ENCODE peak calls at places on chromosomes 5 and 9, in seven cellular contexts. C, P, Q, X, E, L and D are unnamed samples.

GRCh38 chr9:6412572-6413364 is at the start of gene UHRF2:
- DNase-seq in C (peak; percentile 98), P (peak; percentile 99), Q (peak; percentile 99), X (peak; percentile 99), E (peak; percentile 99), L (peak; percentile 99), D (peak; percentile 91)

GRCh38 chr5:72844218-72844603 is 27.8 kb downstream of the TNPO1 start:
- DNase-seq in C (no peak), P (no peak), Q (no peak), X (no peak), E (no peak), L (no peak), D (no peak)

GRCh38 chr9:129145316-129145715 is 32.7 kb downstream of the IER5L start:
- DNase-seq in C (no peak), P (no peak), Q (no peak), X (no peak), E (no peak), L (no peak), D (no peak)

GRCh38 chr9:133889498-133890301 is 102.4 kb downstream of the VAV2 start:
- DNase-seq in C (peak; percentile 37), P (no peak), Q (no peak), X (no peak), E (no peak), L (no peak), D (no peak)

GRCh38 chr5:116626272-116626723 is 51.7 kb upstream of the SEMA6A start:
- DNase-seq in C (peak; percentile 71), P (peak; percentile 83), Q (no peak), X (peak; percentile 72), E (peak; percentile 81), L (peak; percentile 63), D (peak; percentile 79)

GRCh38 chr9:128143409-128144238 is 5.6 kb upstream of the LCN2 start:
- DNase-seq in C (no peak), P (no peak), Q (no peak), X (no peak), E (no peak), L (no peak), D (peak; percentile 66)

GRCh38 chr5:150303070-150303595 is 428 bp upstream of the ARSI start:
- DNase-seq in C (no peak), P (no peak), Q (peak; percentile 66), X (no peak), E (no peak), L (no peak), D (no peak)

GRCh38 chr9:127500399-127500798 is 49.1 kb downstream of the LRSAM1 start:
- DNase-seq in C (no peak), P (no peak), Q (no peak), X (no peak), E (no peak), L (no peak), D (no peak)

GRCh38 chr5:109740329-109740728 is 50.6 kb downstream of the MAN2A1 start:
- DNase-seq in C (peak; percentile 58), P (no peak), Q (peak; percentile 18), X (no peak), E (peak; percentile 61), L (peak; percentile 47), D (peak; percentile 24)

GRCh38 chr5:59760798-59761348 is 132.7 kb downstream of the PDE4D start:
- DNase-seq in C (peak; percentile 85), P (no peak), Q (no peak), X (no peak), E (peak; percentile 78), L (no peak), D (peak; percentile 17)

GRCh38 chr9:36214571-36214970 is 23.9 kb downstream of the CLTA start:
- DNase-seq in C (no peak), P (no peak), Q (no peak), X (no peak), E (no peak), L (no peak), D (no peak)

GRCh38 chr9:37443566-37443965 is 21.1 kb downstream of the GRHPR start:
- DNase-seq in C (no peak), P (no peak), Q (no peak), X (no peak), E (no peak), L (no peak), D (no peak)

GRCh38 chr9:38018964-38019602 is 49.9 kb downstream of the SHB start:
- DNase-seq in C (peak; percentile 25), P (no peak), Q (no peak), X (peak; percentile 64), E (peak; percentile 89), L (peak; percentile 73), D (no peak)

GRCh38 chr5:170430871-170431437 is 41.8 kb upstream of the KCNMB1 start:
- DNase-seq in C (no peak), P (no peak), Q (no peak), X (no peak), E (no peak), L (no peak), D (no peak)

GRCh38 chr9:16147726-16148125 is 594.9 kb downstream of the CCDC171 start:
- DNase-seq in C (no peak), P (no peak), Q (no peak), X (no peak), E (no peak), L (no peak), D (no peak)

GRCh38 chr5:142012792-142013388 is at the start of gene GNPDA1:
- DNase-seq in C (peak; percentile 71), P (peak; percentile 79), Q (peak; percentile 72), X (peak; percentile 77), E (peak; percentile 75), L (peak; percentile 88), D (peak; percentile 89)

GRCh38 chr9:84990416-84990815 is 320.9 kb downstream of the NTRK2 start:
- DNase-seq in C (peak; percentile 98), P (no peak), Q (no peak), X (no peak), E (peak; percentile 71), L (no peak), D (no peak)

GRCh38 chr9:104232781-104233341 is 138.8 kb downstream of the SMC2 start:
- DNase-seq in C (peak; percentile 98), P (no peak), Q (no peak), X (no peak), E (peak; percentile 52), L (no peak), D (no peak)

GRCh38 chr9:108622467-108622866 is 233.3 kb downstream of the ACTL7B start:
- DNase-seq in C (peak; percentile 60), P (no peak), Q (no peak), X (no peak), E (peak; percentile 67), L (no peak), D (no peak)

GRCh38 chr5:2669259-2669658 is 82.2 kb downstream of the IRX2 start:
- DNase-seq in C (no peak), P (no peak), Q (no peak), X (no peak), E (no peak), L (no peak), D (no peak)

GRCh38 chr5:107361945-107362344 is 308.8 kb downstream of the EFNA5 start:
- DNase-seq in C (peak; percentile 88), P (peak; percentile 52), Q (no peak), X (peak; percentile 48), E (no peak), L (no peak), D (peak; percentile 25)

GRCh38 chr5:107365355-107366109 is 305.2 kb downstream of the EFNA5 start:
- DNase-seq in C (no peak), P (no peak), Q (peak; percentile 39), X (no peak), E (peak; percentile 87), L (no peak), D (no peak)

GRCh38 chr5:107364443-107365096 is 306.2 kb downstream of the EFNA5 start:
- DNase-seq in C (no peak), P (no peak), Q (no peak), X (no peak), E (no peak), L (no peak), D (no peak)

GRCh38 chr5:107359033-107359915 is 311.5 kb downstream of the EFNA5 start:
- DNase-seq in C (peak; percentile 19), P (no peak), Q (no peak), X (no peak), E (peak; percentile 45), L (no peak), D (no peak)

DNA sequence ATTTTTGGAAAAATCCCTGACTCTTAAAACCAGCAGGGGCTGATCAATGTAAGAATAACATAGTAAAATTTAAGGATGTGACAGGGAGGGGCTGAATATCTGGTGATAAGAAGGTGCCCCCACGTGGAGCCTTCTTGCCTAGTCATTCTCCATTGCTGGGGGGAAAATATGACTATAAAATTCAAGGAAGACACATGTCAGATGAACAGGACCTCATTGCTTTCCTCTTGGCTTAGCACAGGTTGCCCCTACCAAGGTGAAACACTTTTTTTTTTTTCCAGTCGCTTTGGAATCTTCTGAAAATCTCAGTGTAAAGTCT is 310.9 kb downstream of the EFNA5 start:
- DNase-seq in C (peak; percentile 21), P (no peak), Q (no peak), X (no peak), E (no peak), L (no peak), D (peak; percentile 25)
- TF ChIP-seq CTCF in C (peak; percentile 36), P (peak; percentile 5), Q (no peak), X (no peak), E (no peak), L (no peak), D (no peak)

GRCh38 chr5:53035868-53036381 is 46.8 kb downstream of the ITGA2 start:
- DNase-seq in C (peak; percentile 96), P (no peak), Q (peak; percentile 70), X (no peak), E (no peak), L (no peak), D (peak; percentile 38)
- TF ChIP-seq CTCF in C (peak; percentile 48), P (no peak), Q (peak; percentile 55), X (no peak), E (peak; percentile 42), L (no peak), D (peak; percentile 62)

DNA sequence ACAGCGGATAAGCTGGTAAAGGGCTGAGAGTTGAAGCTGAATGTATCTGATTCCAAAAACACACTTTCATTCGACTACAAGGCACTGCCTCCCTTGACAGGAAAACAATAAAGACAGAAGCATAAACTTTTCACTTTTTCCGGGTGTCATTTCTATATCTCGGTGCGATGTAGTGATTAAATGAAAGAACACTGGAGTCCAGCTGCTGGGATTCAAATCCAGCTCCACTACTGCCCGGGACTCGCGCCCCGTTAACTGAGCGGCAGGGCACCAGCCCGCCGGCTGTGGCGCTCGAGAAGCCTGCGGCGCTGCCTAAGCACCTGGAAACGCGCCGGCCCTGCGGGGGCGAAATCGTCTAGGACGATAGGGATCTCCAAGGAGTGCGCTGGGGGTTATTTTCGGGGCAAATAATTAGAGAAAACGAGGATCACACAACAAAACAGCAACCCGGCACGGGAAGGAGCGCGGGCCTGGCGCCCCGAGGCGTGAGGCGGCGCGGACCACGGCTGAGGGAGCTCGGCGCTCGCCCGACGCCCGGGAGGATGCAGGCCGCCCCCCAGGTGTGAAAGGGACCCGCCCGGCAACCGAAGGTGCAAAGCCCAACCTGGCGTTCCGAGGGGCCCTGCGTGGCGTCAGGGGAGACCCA is 837 bp downstream of the UIMC1 start:
- DNase-seq in C (peak; percentile 66), P (peak; percentile 57), Q (peak; percentile 77), X (peak; percentile 70), E (peak; percentile 74), L (peak; percentile 73), D (peak; percentile 82)
- TF ChIP-seq CTCF in C (peak; percentile 46), P (peak; percentile 56), Q (peak; percentile 53), X (peak; percentile 43), E (peak; percentile 68), L (peak; percentile 53), D (peak; percentile 42)

DNA sequence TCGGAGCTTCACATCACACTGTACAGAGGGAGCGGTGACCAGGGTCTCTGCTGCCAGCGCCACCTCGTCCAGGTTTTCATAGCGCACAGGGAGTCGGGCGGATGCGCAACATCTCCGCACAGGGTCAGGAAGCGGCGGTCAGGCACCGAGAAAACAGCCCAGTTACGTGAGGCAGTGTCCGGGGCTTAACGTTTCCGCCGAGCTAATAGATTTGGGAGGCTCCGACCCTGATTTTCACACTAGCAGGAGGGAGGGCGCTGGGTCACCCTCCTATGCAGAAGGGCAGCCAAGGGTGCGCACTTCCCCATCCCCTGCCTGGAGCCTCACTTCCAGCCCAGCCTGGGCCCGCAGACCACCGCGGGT is 13.7 kb downstream of the BTNL9 start:
- DNase-seq in C (no peak), P (no peak), Q (peak; percentile 58), X (no peak), E (no peak), L (no peak), D (no peak)
- TF ChIP-seq CTCF in C (no peak), P (no peak), Q (no peak), X (no peak), E (no peak), L (no peak), D (no peak)